ENCODE peak calls at places on chromosomes 2 and 18, in ten cellular contexts. V, N, O, F, S, A, H, D, T and L are unnamed samples.

GRCh38 chr18:11149441-11150270 is at the start of gene PIEZO2:
- DNase-seq in V (peak; percentile 14), N (no peak), O (no peak), F (peak; percentile 88), S (peak; percentile 79), A (peak; percentile 56), H (peak; percentile 78), D (peak; percentile 29), T (peak; percentile 95), L (peak; percentile 73)

GRCh38 chr2:205139822-205140612 is 542.3 kb upstream of the NRP2 start:
- DNase-seq in V (no peak), N (no peak), O (peak; percentile 44), F (no peak), S (peak; percentile 75), A (no peak), H (no peak), D (peak; percentile 40), T (peak; percentile 86), L (no peak)

GRCh38 chr18:26971327-26971918 is 105.9 kb upstream of the AQP4 start:
- DNase-seq in V (no peak), N (no peak), O (no peak), F (no peak), S (no peak), A (no peak), H (no peak), D (no peak), T (no peak), L (no peak)

GRCh38 chr2:203352604-203353255 is 24.5 kb downstream of the ABI2 start:
- DNase-seq in V (peak; percentile 75), N (no peak), O (no peak), F (no peak), S (no peak), A (no peak), H (no peak), D (no peak), T (no peak), L (no peak)

GRCh38 chr18:9987931-9988330 is 74.1 kb downstream of the VAPA start:
- DNase-seq in V (no peak), N (no peak), O (no peak), F (no peak), S (no peak), A (no peak), H (peak; percentile 66), D (peak; percentile 82), T (no peak), L (no peak)

GRCh38 chr2:135132314-135132713 is 80.2 kb downstream of the RAB3GAP1 start:
- DNase-seq in V (no peak), N (no peak), O (no peak), F (peak; percentile 43), S (no peak), A (no peak), H (no peak), D (no peak), T (no peak), L (no peak)

GRCh38 chr2:120472031-120472430 is 126.1 kb downstream of the INHBB start:
- DNase-seq in V (no peak), N (no peak), O (no peak), F (no peak), S (no peak), A (no peak), H (no peak), D (no peak), T (no peak), L (no peak)

GRCh38 chr2:234251326-234252271 is 201.1 kb downstream of the SPP2 start:
- DNase-seq in V (peak; percentile 91), N (no peak), O (no peak), F (peak; percentile 94), S (no peak), A (no peak), H (no peak), D (no peak), T (no peak), L (peak; percentile 58)

DNA sequence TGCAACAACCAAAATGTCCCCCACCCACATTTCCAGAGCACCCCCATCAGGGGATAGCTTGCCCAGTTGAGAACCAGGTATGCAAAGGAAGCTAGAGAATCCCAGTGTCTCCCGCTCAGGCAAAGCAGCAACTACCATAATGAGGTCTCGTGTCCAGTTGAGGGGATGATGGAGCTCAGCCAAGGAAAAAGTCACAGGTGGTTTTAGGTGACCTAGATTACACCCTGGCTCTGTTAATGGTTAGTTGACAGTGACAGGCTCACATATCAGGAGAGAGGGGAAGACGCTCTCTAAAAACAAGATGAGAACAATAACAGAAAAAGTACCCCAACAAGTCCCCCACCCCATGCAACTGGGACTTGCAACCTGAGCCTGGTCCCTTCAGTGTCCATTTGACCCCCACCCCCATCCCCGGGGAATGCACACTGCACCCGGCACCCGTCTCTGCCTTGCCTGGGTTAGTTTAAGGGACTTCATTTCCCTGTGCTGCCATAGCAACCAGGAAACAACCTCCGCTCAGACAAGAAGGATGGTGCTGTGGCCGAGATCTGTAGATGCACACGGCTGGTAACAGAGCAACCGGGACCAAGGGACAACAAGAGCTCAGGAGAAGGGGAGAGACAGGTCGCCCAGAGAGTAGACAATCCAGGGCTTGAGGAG is at the start of gene KIAA2012:
- DNase-seq in V (no peak), N (no peak), O (no peak), F (no peak), S (no peak), A (no peak), H (no peak), D (no peak), T (peak; percentile 63), L (no peak)
- H3K27ac ChIP-seq in V (no peak within 1 kb of the TSS), N (no peak within 1 kb of the TSS), O (no peak within 1 kb of the TSS), F (no peak within 1 kb of the TSS), S (no peak within 1 kb of the TSS), A (no peak within 1 kb of the TSS), H (no peak within 1 kb of the TSS), D (no peak within 1 kb of the TSS), T (peak within 1 kb of the TSS; percentile 26), L (no peak within 1 kb of the TSS)

GRCh38 chr2:220226541-220226940 is 599.1 kb downstream of the SLC4A3 start:
- DNase-seq in V (no peak), N (no peak), O (no peak), F (no peak), S (no peak), A (no peak), H (no peak), D (no peak), T (no peak), L (no peak)

GRCh38 chr2:220227272-220227920 is 600.0 kb downstream of the SLC4A3 start:
- DNase-seq in V (no peak), N (no peak), O (no peak), F (peak; percentile 21), S (no peak), A (no peak), H (no peak), D (no peak), T (no peak), L (no peak)

GRCh38 chr2:220226076-220226475 is 598.6 kb downstream of the SLC4A3 start:
- DNase-seq in V (no peak), N (no peak), O (no peak), F (no peak), S (no peak), A (no peak), H (no peak), D (no peak), T (no peak), L (no peak)

GRCh38 chr2:220221904-220222495 is 594.6 kb downstream of the SLC4A3 start:
- DNase-seq in V (no peak), N (no peak), O (no peak), F (no peak), S (no peak), A (no peak), H (no peak), D (no peak), T (no peak), L (no peak)

DNA sequence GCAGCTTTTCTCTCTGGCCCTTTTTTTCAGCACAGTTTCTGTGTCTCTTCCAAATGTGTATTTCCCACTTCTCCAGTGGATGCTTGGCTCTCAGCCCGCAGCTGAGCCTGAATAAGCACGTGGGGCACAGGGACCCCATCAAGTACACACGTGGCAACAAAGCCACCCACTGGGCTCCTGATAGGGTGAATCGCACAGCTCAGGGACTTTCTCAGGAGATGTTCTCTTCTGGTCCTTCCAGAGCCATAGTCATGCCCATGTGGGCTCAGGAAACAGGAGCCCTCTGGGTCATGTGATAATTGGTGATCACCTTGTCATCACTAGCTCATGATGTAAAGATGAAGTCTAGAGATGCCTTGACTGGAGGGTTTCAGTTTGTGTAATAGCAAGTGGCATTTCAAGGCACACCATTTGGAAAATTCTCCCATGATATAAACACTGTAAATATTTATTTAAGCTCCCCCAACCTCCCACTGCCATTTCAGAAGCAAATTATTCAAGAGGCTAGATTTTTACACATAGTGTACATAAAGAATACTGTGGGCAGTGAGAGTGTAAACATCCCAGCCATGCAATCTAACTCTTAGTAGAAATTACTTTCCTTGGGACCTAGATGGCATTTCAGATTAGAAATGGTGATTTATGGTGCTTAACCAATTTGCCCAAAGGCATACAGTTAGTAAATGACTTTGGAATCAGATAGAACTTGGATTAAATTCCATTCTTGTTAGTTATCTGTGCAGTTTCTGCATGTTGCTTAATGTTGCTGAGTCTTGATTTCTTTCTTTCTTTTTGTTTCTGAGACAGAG is 597.5 kb downstream of the SLC4A3 start:
- DNase-seq in V (peak; percentile 80), N (no peak), O (no peak), F (peak; percentile 38), S (no peak), A (no peak), H (peak; percentile 3), D (no peak), T (no peak), L (no peak)
- H3K27ac ChIP-seq in V (peak overlapping the region; percentile 80), N (no peak overlapping the region), O (no peak overlapping the region), F (no peak overlapping the region), S (no peak overlapping the region), A (no peak overlapping the region), H (no peak overlapping the region), D (no peak overlapping the region), T (no peak overlapping the region), L (no peak overlapping the region)

GRCh38 chr2:88686320-88686719 is 5.2 kb upstream of the RPIA start:
- DNase-seq in V (no peak), N (no peak), O (no peak), F (no peak), S (no peak), A (no peak), H (no peak), D (peak; percentile 43), T (no peak), L (no peak)

GRCh38 chr2:88680916-88681315 is 10.6 kb upstream of the RPIA start:
- DNase-seq in V (no peak), N (no peak), O (no peak), F (no peak), S (no peak), A (no peak), H (no peak), D (no peak), T (no peak), L (no peak)

GRCh38 chr2:88683160-88684021 is 8.1 kb upstream of the RPIA start:
- DNase-seq in V (peak; percentile 19), N (no peak), O (no peak), F (no peak), S (no peak), A (no peak), H (no peak), D (no peak), T (no peak), L (no peak)

GRCh38 chr2:88684519-88684918 is 7.0 kb upstream of the RPIA start:
- DNase-seq in V (no peak), N (no peak), O (no peak), F (no peak), S (no peak), A (no peak), H (no peak), D (no peak), T (no peak), L (no peak)

DNA sequence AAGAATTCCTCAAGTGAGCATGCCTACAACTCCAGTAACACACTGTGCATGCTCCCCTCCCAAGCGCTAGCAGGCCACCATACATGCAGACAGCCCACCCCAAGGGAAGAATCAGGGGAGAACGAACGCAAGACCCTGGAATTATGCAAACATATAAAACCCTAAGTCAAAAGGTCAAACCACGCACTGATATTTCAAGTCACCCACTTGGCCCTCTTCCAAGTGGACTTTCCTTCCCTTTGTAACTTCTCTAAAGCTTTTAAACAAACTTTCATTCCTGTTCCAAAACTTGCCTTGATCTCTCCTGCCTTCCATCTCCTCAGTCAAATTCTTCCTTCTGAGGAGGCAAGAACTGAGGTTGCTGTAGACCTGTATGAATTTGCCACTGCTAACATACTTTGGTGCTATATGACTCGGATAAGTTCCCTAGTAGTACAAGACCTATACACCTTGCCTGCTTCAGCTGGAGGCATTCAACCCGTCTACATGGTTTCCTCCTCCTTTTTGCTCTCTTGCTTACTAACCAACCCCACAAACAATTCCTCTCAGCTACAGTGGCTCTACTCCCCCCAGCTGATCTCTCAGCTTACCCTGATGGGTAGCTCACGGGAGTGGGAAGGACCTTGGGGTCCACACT is 11.1 kb upstream of the RPIA start:
- DNase-seq in V (no peak), N (no peak), O (no peak), F (no peak), S (no peak), A (no peak), H (no peak), D (no peak), T (no peak), L (no peak)
- H3K27ac ChIP-seq in V (no peak overlapping the region), N (no peak overlapping the region), O (no peak overlapping the region), F (no peak overlapping the region), S (no peak overlapping the region), A (no peak overlapping the region), H (no peak overlapping the region), D (no peak overlapping the region), T (no peak overlapping the region), L (no peak overlapping the region)

DNA sequence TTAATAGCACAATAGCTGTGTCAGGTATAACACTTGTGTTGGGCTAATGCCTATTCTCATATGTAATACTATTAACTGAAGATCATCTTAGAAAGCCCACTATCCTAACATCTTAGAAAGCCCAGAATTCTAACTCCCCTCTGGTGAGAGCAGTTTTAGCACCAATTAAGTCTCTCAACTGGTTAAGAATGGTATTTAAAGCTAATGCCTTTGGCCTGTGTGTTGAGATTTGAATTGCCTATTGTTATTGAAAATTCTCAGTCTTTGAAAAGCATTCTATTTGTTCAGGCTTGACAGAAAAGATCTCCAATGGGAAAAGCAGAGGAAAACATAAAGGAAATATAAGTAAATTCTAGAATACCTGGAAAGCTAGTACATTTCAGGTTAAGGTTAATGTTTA is 352.5 kb downstream of the ARHGAP15 start:
- DNase-seq in V (no peak), N (no peak), O (no peak), F (no peak), S (no peak), A (no peak), H (no peak), D (no peak), T (no peak), L (no peak)
- H3K27ac ChIP-seq in V (no peak overlapping the region), N (no peak overlapping the region), O (peak overlapping the region; percentile 13), F (no peak overlapping the region), S (peak overlapping the region; percentile 56), A (peak overlapping the region; percentile 38), H (no peak overlapping the region), D (peak overlapping the region; percentile 76), T (no peak overlapping the region), L (peak overlapping the region; percentile 67)